ENCODE peak calls at places on chromosomes 13 and 19, in four cellular contexts. L is KBM-7; A is activated CD4-positive, alpha-beta T cell treated with anti-CD3 and anti-CD28 coated beads for 1 hour; R is EL. J is an unnamed sample.

GRCh38 chr19:2046046-2046907 is 4.8 kb downstream of the MKNK2 start:
- DNase-seq in L (no peak), A (no peak), R (no peak), J (no peak)

GRCh38 chr19:17420267-17420924 is 549 bp downstream of the MVB12A start:
- DNase-seq in L (peak; percentile 46), A (no peak), R (peak; percentile 40), J (no peak)

GRCh38 chr19:29805026-29805925 is 6.5 kb upstream of the CCNE1 start:
- DNase-seq in L (no peak), A (no peak), R (peak; percentile 66), J (no peak)

GRCh38 chr13:99347911-99348451 is 40.8 kb upstream of the GPR183 start:
- DNase-seq in L (no peak), A (no peak), R (no peak), J (no peak)

GRCh38 chr19:2827022-2827421 is 7.4 kb downstream of the ZNF554 start:
- DNase-seq in L (no peak), A (no peak), R (no peak), J (no peak)

GRCh38 chr13:106593131-106593530 is 25.2 kb upstream of the ARGLU1 start:
- DNase-seq in L (peak; percentile 56), A (no peak), R (no peak), J (no peak)

GRCh38 chr19:7787141-7787540 is 24.1 kb downstream of the CLEC4M start:
- DNase-seq in L (no peak), A (no peak), R (no peak), J (no peak)

GRCh38 chr19:13212759-13213330 is 62.6 kb downstream of the IER2 start:
- DNase-seq in L (peak; percentile 64), A (peak; percentile 64), R (peak; percentile 66), J (peak; percentile 53)

GRCh38 chr19:4234862-4235201 is 5.5 kb downstream of the EBI3 start:
- DNase-seq in L (no peak), A (no peak), R (no peak), J (no peak)

GRCh38 chr13:98338312-98338711 is 161.2 kb upstream of the RNF113B start:
- DNase-seq in L (no peak), A (no peak), R (no peak), J (no peak)

GRCh38 chr19:35714601-35715354 is 3.0 kb upstream of the KMT2B start:
- DNase-seq in L (no peak), A (no peak), R (no peak), J (no peak)

GRCh38 chr19:11422163-11423068 is 3.3 kb upstream of the RGL3 start:
- DNase-seq in L (no peak), A (peak; percentile 32), R (peak; percentile 73), J (peak; percentile 54)

GRCh38 chr13:40585911-40586471 is 80.5 kb downstream of the FOXO1 start:
- DNase-seq in L (no peak), A (no peak), R (peak; percentile 3), J (no peak)

GRCh38 chr13:50320297-50320862 is 305.1 kb downstream of the KCNRG start:
- DNase-seq in L (no peak), A (no peak), R (peak; percentile 72), J (no peak)

GRCh38 chr19:47427241-47428176 is 8.2 kb upstream of the MEIS3 start:
- DNase-seq in L (peak; percentile 85), A (peak; percentile 52), R (peak; percentile 69), J (peak; percentile 51)

GRCh38 chr19:14048439-14049153 is 13.3 kb downstream of the PALM3 start:
- DNase-seq in L (peak; percentile 83), A (peak; percentile 67), R (peak; percentile 44), J (peak; percentile 55)

GRCh38 chr19:50383307-50383851 is 768 bp upstream of the POLD1 start:
- DNase-seq in L (no peak), A (no peak), R (no peak), J (no peak)

GRCh38 chr19:4369888-4370260 is 26.5 kb downstream of the MPND start:
- DNase-seq in L (peak; percentile 79), A (peak; percentile 66), R (no peak), J (peak; percentile 56)

GRCh38 chr19:4373601-4374441 is 26.5 kb downstream of the SH3GL1 start:
- DNase-seq in L (peak; percentile 48), A (no peak), R (no peak), J (no peak)

GRCh38 chr19:44960906-44961734 is 5.9 kb downstream of the CLPTM1 start:
- DNase-seq in L (no peak), A (no peak), R (no peak), J (no peak)

GRCh38 chr13:75760182-75760981 is 124.3 kb downstream of the LMO7 start:
- DNase-seq in L (no peak), A (no peak), R (no peak), J (no peak)

GRCh38 chr13:51832471-51833152 is 12.4 kb downstream of the TMEM272 start:
- DNase-seq in L (peak; percentile 70), A (peak; percentile 40), R (peak; percentile 28), J (peak; percentile 41)

GRCh38 chr19:45448887-45449299 is 18.9 kb upstream of the FOSB start:
- DNase-seq in L (no peak), A (no peak), R (no peak), J (no peak)

GRCh38 chr13:110772091-110772984 is 58.8 kb downstream of the ING1 start:
- DNase-seq in L (no peak), A (no peak), R (no peak), J (no peak)

GRCh38 chr13:49315036-49315565 is 67.4 kb downstream of the CDADC1 start:
- DNase-seq in L (no peak), A (no peak), R (peak; percentile 45), J (no peak)

GRCh38 chr13:51728972-51729371 is 75.0 kb downstream of the DHRS12 start:
- DNase-seq in L (no peak), A (no peak), R (peak; percentile 83), J (no peak)

GRCh38 chr19:52600639-52601024 is 30.5 kb downstream of the ZNF701 start:
- DNase-seq in L (no peak), A (no peak), R (no peak), J (no peak)

GRCh38 chr13:46184277-46184699 is 2.3 kb upstream of the LCP1 start:
- DNase-seq in L (peak; percentile 92), A (peak; percentile 62), R (peak; percentile 19), J (peak; percentile 60)

GRCh38 chr13:44837250-44837649 is 152.0 kb downstream of the NUFIP1 start:
- DNase-seq in L (no peak), A (no peak), R (peak; percentile 55), J (no peak)

J was measured in T-helper 17 cell.